ENCODE peak calls at places on chromosomes 6 and 20, in nine cellular contexts. One of them, this sample, is unnamed.

GRCh38 chr6:108655840-108656650 is 95.3 kb downstream of the FOXO3 start:
- DNase-seq in HCT116: no peak
- DNase-seq in HCEC 1CT: peak
- DNase-seq in activated T-cell treated with anti-CD3 and anti-CD28 coated beads, Interleukin-2, amount 50 U/mL, for 72 hours: no peak
- DNase-seq in HTR-8/SVneo: no peak
- DNase-seq in colonic mucosa: no peak
- DNase-seq in CD8-positive, alpha-beta T cell: no peak
- DNase-seq in NCI-H1417: no peak
- DNase-seq in activated CD8-positive, alpha-beta memory T cell treated with anti-CD3 and anti-CD28 coated beads, Interleukin-2, amount 10 ng/mL, durations not matched to agents 7 days and 5 days: no peak
- DNase-seq in this sample: no peak

GRCh38 chr20:45300961-45301360 is 5.7 kb upstream of the RBPJL start:
- DNase-seq in HCT116: peak
- DNase-seq in HCEC 1CT: peak
- DNase-seq in activated T-cell treated with anti-CD3 and anti-CD28 coated beads, Interleukin-2, amount 50 U/mL, for 72 hours: peak
- DNase-seq in HTR-8/SVneo: peak
- DNase-seq in colonic mucosa: no peak
- DNase-seq in CD8-positive, alpha-beta T cell: no peak
- DNase-seq in NCI-H1417: no peak
- DNase-seq in activated CD8-positive, alpha-beta memory T cell treated with anti-CD3 and anti-CD28 coated beads, Interleukin-2, amount 10 ng/mL, durations not matched to agents 7 days and 5 days: peak
- DNase-seq in this sample: peak

GRCh38 chr6:31075528-31075927 is 36.8 kb downstream of the C6orf15 start:
- DNase-seq in HCT116: no peak
- DNase-seq in HCEC 1CT: peak
- DNase-seq in activated T-cell treated with anti-CD3 and anti-CD28 coated beads, Interleukin-2, amount 50 U/mL, for 72 hours: no peak
- DNase-seq in HTR-8/SVneo: no peak
- DNase-seq in colonic mucosa: no peak
- DNase-seq in CD8-positive, alpha-beta T cell: no peak
- DNase-seq in NCI-H1417: no peak
- DNase-seq in activated CD8-positive, alpha-beta memory T cell treated with anti-CD3 and anti-CD28 coated beads, Interleukin-2, amount 10 ng/mL, durations not matched to agents 7 days and 5 days: no peak
- DNase-seq in this sample: no peak

GRCh38 chr6:2225422-2226392 is 19.7 kb downstream of the GMDS start:
- DNase-seq in HCT116: no peak
- DNase-seq in HCEC 1CT: peak
- DNase-seq in activated T-cell treated with anti-CD3 and anti-CD28 coated beads, Interleukin-2, amount 50 U/mL, for 72 hours: no peak
- DNase-seq in HTR-8/SVneo: no peak
- DNase-seq in colonic mucosa: peak
- DNase-seq in CD8-positive, alpha-beta T cell: no peak
- DNase-seq in NCI-H1417: peak
- DNase-seq in activated CD8-positive, alpha-beta memory T cell treated with anti-CD3 and anti-CD28 coated beads, Interleukin-2, amount 10 ng/mL, durations not matched to agents 7 days and 5 days: no peak
- DNase-seq in this sample: peak

GRCh38 chr20:23043376-23043775 is 6.1 kb downstream of the THBD start:
- DNase-seq in HCT116: no peak
- DNase-seq in HCEC 1CT: no peak
- DNase-seq in activated T-cell treated with anti-CD3 and anti-CD28 coated beads, Interleukin-2, amount 50 U/mL, for 72 hours: no peak
- DNase-seq in HTR-8/SVneo: no peak
- DNase-seq in colonic mucosa: peak
- DNase-seq in CD8-positive, alpha-beta T cell: no peak
- DNase-seq in NCI-H1417: no peak
- DNase-seq in activated CD8-positive, alpha-beta memory T cell treated with anti-CD3 and anti-CD28 coated beads, Interleukin-2, amount 10 ng/mL, durations not matched to agents 7 days and 5 days: no peak
- DNase-seq in this sample: no peak

GRCh38 chr6:159609813-159610212 is 83.2 kb downstream of the SOD2 start:
- DNase-seq in HCT116: no peak
- DNase-seq in HCEC 1CT: no peak
- DNase-seq in activated T-cell treated with anti-CD3 and anti-CD28 coated beads, Interleukin-2, amount 50 U/mL, for 72 hours: no peak
- DNase-seq in HTR-8/SVneo: no peak
- DNase-seq in colonic mucosa: no peak
- DNase-seq in CD8-positive, alpha-beta T cell: no peak
- DNase-seq in NCI-H1417: no peak
- DNase-seq in activated CD8-positive, alpha-beta memory T cell treated with anti-CD3 and anti-CD28 coated beads, Interleukin-2, amount 10 ng/mL, durations not matched to agents 7 days and 5 days: no peak
- DNase-seq in this sample: no peak

GRCh38 chr6:9136141-9136865 is 701.0 kb upstream of the SLC35B3 start:
- DNase-seq in HCT116: no peak
- DNase-seq in HCEC 1CT: peak
- DNase-seq in activated T-cell treated with anti-CD3 and anti-CD28 coated beads, Interleukin-2, amount 50 U/mL, for 72 hours: no peak
- DNase-seq in HTR-8/SVneo: no peak
- DNase-seq in colonic mucosa: no peak
- DNase-seq in CD8-positive, alpha-beta T cell: no peak
- DNase-seq in NCI-H1417: no peak
- DNase-seq in activated CD8-positive, alpha-beta memory T cell treated with anti-CD3 and anti-CD28 coated beads, Interleukin-2, amount 10 ng/mL, durations not matched to agents 7 days and 5 days: no peak
- DNase-seq in this sample: no peak

GRCh38 chr6:63634630-63635029 is 972 bp upstream of the PHF3 start:
- DNase-seq in HCT116: no peak
- DNase-seq in HCEC 1CT: no peak
- DNase-seq in activated T-cell treated with anti-CD3 and anti-CD28 coated beads, Interleukin-2, amount 50 U/mL, for 72 hours: no peak
- DNase-seq in HTR-8/SVneo: no peak
- DNase-seq in colonic mucosa: no peak
- DNase-seq in CD8-positive, alpha-beta T cell: no peak
- DNase-seq in NCI-H1417: no peak
- DNase-seq in activated CD8-positive, alpha-beta memory T cell treated with anti-CD3 and anti-CD28 coated beads, Interleukin-2, amount 10 ng/mL, durations not matched to agents 7 days and 5 days: no peak
- DNase-seq in this sample: no peak

GRCh38 chr6:142827356-142827755 is 117.6 kb downstream of the HIVEP2 start:
- DNase-seq in HCT116: no peak
- DNase-seq in HCEC 1CT: no peak
- DNase-seq in activated T-cell treated with anti-CD3 and anti-CD28 coated beads, Interleukin-2, amount 50 U/mL, for 72 hours: no peak
- DNase-seq in HTR-8/SVneo: no peak
- DNase-seq in colonic mucosa: peak
- DNase-seq in CD8-positive, alpha-beta T cell: no peak
- DNase-seq in NCI-H1417: no peak
- DNase-seq in activated CD8-positive, alpha-beta memory T cell treated with anti-CD3 and anti-CD28 coated beads, Interleukin-2, amount 10 ng/mL, durations not matched to agents 7 days and 5 days: no peak
- DNase-seq in this sample: no peak

GRCh38 chr6:20221448-20221847 is 9.2 kb upstream of the MBOAT1 start:
- DNase-seq in HCT116: no peak
- DNase-seq in HCEC 1CT: no peak
- DNase-seq in activated T-cell treated with anti-CD3 and anti-CD28 coated beads, Interleukin-2, amount 50 U/mL, for 72 hours: no peak
- DNase-seq in HTR-8/SVneo: no peak
- DNase-seq in colonic mucosa: no peak
- DNase-seq in CD8-positive, alpha-beta T cell: no peak
- DNase-seq in NCI-H1417: no peak
- DNase-seq in activated CD8-positive, alpha-beta memory T cell treated with anti-CD3 and anti-CD28 coated beads, Interleukin-2, amount 10 ng/mL, durations not matched to agents 7 days and 5 days: no peak
- DNase-seq in this sample: no peak

GRCh38 chr20:16580127-16580526 is 6.9 kb upstream of the KIF16B start:
- DNase-seq in HCT116: no peak
- DNase-seq in HCEC 1CT: peak
- DNase-seq in activated T-cell treated with anti-CD3 and anti-CD28 coated beads, Interleukin-2, amount 50 U/mL, for 72 hours: no peak
- DNase-seq in HTR-8/SVneo: no peak
- DNase-seq in colonic mucosa: peak
- DNase-seq in CD8-positive, alpha-beta T cell: no peak
- DNase-seq in NCI-H1417: no peak
- DNase-seq in activated CD8-positive, alpha-beta memory T cell treated with anti-CD3 and anti-CD28 coated beads, Interleukin-2, amount 10 ng/mL, durations not matched to agents 7 days and 5 days: no peak
- DNase-seq in this sample: no peak

GRCh38 chr6:126748141-126748540 is 370.3 kb upstream of the RSPO3 start:
- DNase-seq in HCT116: no peak
- DNase-seq in HCEC 1CT: peak
- DNase-seq in activated T-cell treated with anti-CD3 and anti-CD28 coated beads, Interleukin-2, amount 50 U/mL, for 72 hours: no peak
- DNase-seq in HTR-8/SVneo: no peak
- DNase-seq in colonic mucosa: no peak
- DNase-seq in CD8-positive, alpha-beta T cell: no peak
- DNase-seq in NCI-H1417: no peak
- DNase-seq in activated CD8-positive, alpha-beta memory T cell treated with anti-CD3 and anti-CD28 coated beads, Interleukin-2, amount 10 ng/mL, durations not matched to agents 7 days and 5 days: no peak
- DNase-seq in this sample: no peak

GRCh38 chr6:170152989-170153388 is 137.9 kb downstream of the DLL1 start:
- DNase-seq in HCT116: peak
- DNase-seq in HCEC 1CT: no peak
- DNase-seq in activated T-cell treated with anti-CD3 and anti-CD28 coated beads, Interleukin-2, amount 50 U/mL, for 72 hours: no peak
- DNase-seq in HTR-8/SVneo: peak
- DNase-seq in colonic mucosa: peak
- DNase-seq in CD8-positive, alpha-beta T cell: no peak
- DNase-seq in NCI-H1417: peak
- DNase-seq in activated CD8-positive, alpha-beta memory T cell treated with anti-CD3 and anti-CD28 coated beads, Interleukin-2, amount 10 ng/mL, durations not matched to agents 7 days and 5 days: no peak
- DNase-seq in this sample: peak

GRCh38 chr20:25571817-25572216 is 13.5 kb downstream of the NINL start:
- DNase-seq in HCT116: no peak
- DNase-seq in HCEC 1CT: no peak
- DNase-seq in activated T-cell treated with anti-CD3 and anti-CD28 coated beads, Interleukin-2, amount 50 U/mL, for 72 hours: no peak
- DNase-seq in HTR-8/SVneo: no peak
- DNase-seq in colonic mucosa: no peak
- DNase-seq in CD8-positive, alpha-beta T cell: no peak
- DNase-seq in NCI-H1417: peak
- DNase-seq in activated CD8-positive, alpha-beta memory T cell treated with anti-CD3 and anti-CD28 coated beads, Interleukin-2, amount 10 ng/mL, durations not matched to agents 7 days and 5 days: no peak
- DNase-seq in this sample: no peak

GRCh38 chr6:83592770-83593394 is 80.5 kb downstream of the PRSS35 start:
- DNase-seq in HCT116: peak
- DNase-seq in HCEC 1CT: peak
- DNase-seq in activated T-cell treated with anti-CD3 and anti-CD28 coated beads, Interleukin-2, amount 50 U/mL, for 72 hours: no peak
- DNase-seq in HTR-8/SVneo: peak
- DNase-seq in colonic mucosa: no peak
- DNase-seq in CD8-positive, alpha-beta T cell: no peak
- DNase-seq in NCI-H1417: peak
- DNase-seq in activated CD8-positive, alpha-beta memory T cell treated with anti-CD3 and anti-CD28 coated beads, Interleukin-2, amount 10 ng/mL, durations not matched to agents 7 days and 5 days: no peak
- DNase-seq in this sample: peak

GRCh38 chr6:108771421-108771820 is 76.8 kb upstream of the ARMC2 start:
- DNase-seq in HCT116: no peak
- DNase-seq in HCEC 1CT: no peak
- DNase-seq in activated T-cell treated with anti-CD3 and anti-CD28 coated beads, Interleukin-2, amount 50 U/mL, for 72 hours: no peak
- DNase-seq in HTR-8/SVneo: no peak
- DNase-seq in colonic mucosa: no peak
- DNase-seq in CD8-positive, alpha-beta T cell: no peak
- DNase-seq in NCI-H1417: no peak
- DNase-seq in activated CD8-positive, alpha-beta memory T cell treated with anti-CD3 and anti-CD28 coated beads, Interleukin-2, amount 10 ng/mL, durations not matched to agents 7 days and 5 days: no peak
- DNase-seq in this sample: no peak

GRCh38 chr6:40545954-40546353 is 41.2 kb downstream of the LRFN2 start:
- DNase-seq in HCT116: no peak
- DNase-seq in HCEC 1CT: no peak
- DNase-seq in activated T-cell treated with anti-CD3 and anti-CD28 coated beads, Interleukin-2, amount 50 U/mL, for 72 hours: no peak
- DNase-seq in HTR-8/SVneo: no peak
- DNase-seq in colonic mucosa: no peak
- DNase-seq in CD8-positive, alpha-beta T cell: no peak
- DNase-seq in NCI-H1417: no peak
- DNase-seq in activated CD8-positive, alpha-beta memory T cell treated with anti-CD3 and anti-CD28 coated beads, Interleukin-2, amount 10 ng/mL, durations not matched to agents 7 days and 5 days: no peak
- DNase-seq in this sample: no peak

GRCh38 chr6:42418739-42419138 is 33.0 kb downstream of the TRERF1 start:
- DNase-seq in HCT116: no peak
- DNase-seq in HCEC 1CT: no peak
- DNase-seq in activated T-cell treated with anti-CD3 and anti-CD28 coated beads, Interleukin-2, amount 50 U/mL, for 72 hours: no peak
- DNase-seq in HTR-8/SVneo: no peak
- DNase-seq in colonic mucosa: no peak
- DNase-seq in CD8-positive, alpha-beta T cell: no peak
- DNase-seq in NCI-H1417: no peak
- DNase-seq in activated CD8-positive, alpha-beta memory T cell treated with anti-CD3 and anti-CD28 coated beads, Interleukin-2, amount 10 ng/mL, durations not matched to agents 7 days and 5 days: no peak
- DNase-seq in this sample: no peak

GRCh38 chr20:49657118-49657901 is 56.4 kb downstream of the B4GALT5 start:
- DNase-seq in HCT116: no peak
- DNase-seq in HCEC 1CT: peak
- DNase-seq in activated T-cell treated with anti-CD3 and anti-CD28 coated beads, Interleukin-2, amount 50 U/mL, for 72 hours: no peak
- DNase-seq in HTR-8/SVneo: no peak
- DNase-seq in colonic mucosa: no peak
- DNase-seq in CD8-positive, alpha-beta T cell: no peak
- DNase-seq in NCI-H1417: no peak
- DNase-seq in activated CD8-positive, alpha-beta memory T cell treated with anti-CD3 and anti-CD28 coated beads, Interleukin-2, amount 10 ng/mL, durations not matched to agents 7 days and 5 days: no peak
- DNase-seq in this sample: no peak

GRCh38 chr20:5528719-5529256 is 212.0 kb upstream of the PROKR2 start:
- DNase-seq in HCT116: peak
- DNase-seq in HCEC 1CT: peak
- DNase-seq in activated T-cell treated with anti-CD3 and anti-CD28 coated beads, Interleukin-2, amount 50 U/mL, for 72 hours: peak
- DNase-seq in HTR-8/SVneo: peak
- DNase-seq in colonic mucosa: peak
- DNase-seq in CD8-positive, alpha-beta T cell: peak
- DNase-seq in NCI-H1417: peak
- DNase-seq in activated CD8-positive, alpha-beta memory T cell treated with anti-CD3 and anti-CD28 coated beads, Interleukin-2, amount 10 ng/mL, durations not matched to agents 7 days and 5 days: peak
- DNase-seq in this sample: peak

GRCh38 chr6:95517004-95517403 is 60.3 kb upstream of the MANEA start:
- DNase-seq in HCT116: no peak
- DNase-seq in HCEC 1CT: no peak
- DNase-seq in activated T-cell treated with anti-CD3 and anti-CD28 coated beads, Interleukin-2, amount 50 U/mL, for 72 hours: no peak
- DNase-seq in HTR-8/SVneo: no peak
- DNase-seq in colonic mucosa: no peak
- DNase-seq in CD8-positive, alpha-beta T cell: no peak
- DNase-seq in NCI-H1417: no peak
- DNase-seq in activated CD8-positive, alpha-beta memory T cell treated with anti-CD3 and anti-CD28 coated beads, Interleukin-2, amount 10 ng/mL, durations not matched to agents 7 days and 5 days: no peak
- DNase-seq in this sample: no peak

GRCh38 chr6:39059496-39060310 is 11.1 kb downstream of the GLP1R start:
- DNase-seq in HCT116: no peak
- DNase-seq in HCEC 1CT: no peak
- DNase-seq in activated T-cell treated with anti-CD3 and anti-CD28 coated beads, Interleukin-2, amount 50 U/mL, for 72 hours: no peak
- DNase-seq in HTR-8/SVneo: no peak
- DNase-seq in colonic mucosa: no peak
- DNase-seq in CD8-positive, alpha-beta T cell: no peak
- DNase-seq in NCI-H1417: no peak
- DNase-seq in activated CD8-positive, alpha-beta memory T cell treated with anti-CD3 and anti-CD28 coated beads, Interleukin-2, amount 10 ng/mL, durations not matched to agents 7 days and 5 days: no peak
- DNase-seq in this sample: no peak

GRCh38 chr6:135280375-135281136 is 99.4 kb downstream of the MYB start:
- DNase-seq in HCT116: no peak
- DNase-seq in HCEC 1CT: peak
- DNase-seq in activated T-cell treated with anti-CD3 and anti-CD28 coated beads, Interleukin-2, amount 50 U/mL, for 72 hours: no peak
- DNase-seq in HTR-8/SVneo: peak
- DNase-seq in colonic mucosa: no peak
- DNase-seq in CD8-positive, alpha-beta T cell: no peak
- DNase-seq in NCI-H1417: no peak
- DNase-seq in activated CD8-positive, alpha-beta memory T cell treated with anti-CD3 and anti-CD28 coated beads, Interleukin-2, amount 10 ng/mL, durations not matched to agents 7 days and 5 days: no peak
- DNase-seq in this sample: no peak

GRCh38 chr6:38522322-38522721 is 117.4 kb downstream of the BTBD9 start:
- DNase-seq in HCT116: no peak
- DNase-seq in HCEC 1CT: no peak
- DNase-seq in activated T-cell treated with anti-CD3 and anti-CD28 coated beads, Interleukin-2, amount 50 U/mL, for 72 hours: no peak
- DNase-seq in HTR-8/SVneo: no peak
- DNase-seq in colonic mucosa: no peak
- DNase-seq in CD8-positive, alpha-beta T cell: no peak
- DNase-seq in NCI-H1417: no peak
- DNase-seq in activated CD8-positive, alpha-beta memory T cell treated with anti-CD3 and anti-CD28 coated beads, Interleukin-2, amount 10 ng/mL, durations not matched to agents 7 days and 5 days: no peak
- DNase-seq in this sample: no peak

GRCh38 chr6:153003294-153003645 is 761 bp upstream of the MTRF1L start:
- DNase-seq in HCT116: no peak
- DNase-seq in HCEC 1CT: no peak
- DNase-seq in activated T-cell treated with anti-CD3 and anti-CD28 coated beads, Interleukin-2, amount 50 U/mL, for 72 hours: no peak
- DNase-seq in HTR-8/SVneo: no peak
- DNase-seq in colonic mucosa: peak
- DNase-seq in CD8-positive, alpha-beta T cell: no peak
- DNase-seq in NCI-H1417: peak
- DNase-seq in activated CD8-positive, alpha-beta memory T cell treated with anti-CD3 and anti-CD28 coated beads, Interleukin-2, amount 10 ng/mL, durations not matched to agents 7 days and 5 days: no peak
- DNase-seq in this sample: no peak

GRCh38 chr6:68196645-68197044 is 438.4 kb upstream of the ADGRB3 start:
- DNase-seq in HCT116: no peak
- DNase-seq in HCEC 1CT: no peak
- DNase-seq in activated T-cell treated with anti-CD3 and anti-CD28 coated beads, Interleukin-2, amount 50 U/mL, for 72 hours: no peak
- DNase-seq in HTR-8/SVneo: no peak
- DNase-seq in colonic mucosa: no peak
- DNase-seq in CD8-positive, alpha-beta T cell: no peak
- DNase-seq in NCI-H1417: no peak
- DNase-seq in activated CD8-positive, alpha-beta memory T cell treated with anti-CD3 and anti-CD28 coated beads, Interleukin-2, amount 10 ng/mL, durations not matched to agents 7 days and 5 days: no peak
- DNase-seq in this sample: no peak

GRCh38 chr6:148565931-148566663 is 180.7 kb upstream of the UST start:
- DNase-seq in HCT116: peak
- DNase-seq in HCEC 1CT: peak
- DNase-seq in activated T-cell treated with anti-CD3 and anti-CD28 coated beads, Interleukin-2, amount 50 U/mL, for 72 hours: peak
- DNase-seq in HTR-8/SVneo: peak
- DNase-seq in colonic mucosa: no peak
- DNase-seq in CD8-positive, alpha-beta T cell: no peak
- DNase-seq in NCI-H1417: no peak
- DNase-seq in activated CD8-positive, alpha-beta memory T cell treated with anti-CD3 and anti-CD28 coated beads, Interleukin-2, amount 10 ng/mL, durations not matched to agents 7 days and 5 days: peak
- DNase-seq in this sample: no peak

GRCh38 chr6:168326294-168327261 is 7.0 kb upstream of the DACT2 start:
- DNase-seq in HCT116: no peak
- DNase-seq in HCEC 1CT: no peak
- DNase-seq in activated T-cell treated with anti-CD3 and anti-CD28 coated beads, Interleukin-2, amount 50 U/mL, for 72 hours: no peak
- DNase-seq in HTR-8/SVneo: no peak
- DNase-seq in colonic mucosa: no peak
- DNase-seq in CD8-positive, alpha-beta T cell: no peak
- DNase-seq in NCI-H1417: no peak
- DNase-seq in activated CD8-positive, alpha-beta memory T cell treated with anti-CD3 and anti-CD28 coated beads, Interleukin-2, amount 10 ng/mL, durations not matched to agents 7 days and 5 days: no peak
- DNase-seq in this sample: peak

GRCh38 chr20:6000851-6001250 is 50.4 kb downstream of the MCM8 start:
- DNase-seq in HCT116: no peak
- DNase-seq in HCEC 1CT: no peak
- DNase-seq in activated T-cell treated with anti-CD3 and anti-CD28 coated beads, Interleukin-2, amount 50 U/mL, for 72 hours: no peak
- DNase-seq in HTR-8/SVneo: no peak
- DNase-seq in colonic mucosa: no peak
- DNase-seq in CD8-positive, alpha-beta T cell: no peak
- DNase-seq in NCI-H1417: no peak
- DNase-seq in activated CD8-positive, alpha-beta memory T cell treated with anti-CD3 and anti-CD28 coated beads, Interleukin-2, amount 10 ng/mL, durations not matched to agents 7 days and 5 days: no peak
- DNase-seq in this sample: no peak

GRCh38 chr6:26044140-26045045 is 42.8 kb upstream of the HFE start:
- DNase-seq in HCT116: no peak
- DNase-seq in HCEC 1CT: peak
- DNase-seq in activated T-cell treated with anti-CD3 and anti-CD28 coated beads, Interleukin-2, amount 50 U/mL, for 72 hours: peak
- DNase-seq in HTR-8/SVneo: no peak
- DNase-seq in colonic mucosa: peak
- DNase-seq in CD8-positive, alpha-beta T cell: no peak
- DNase-seq in NCI-H1417: no peak
- DNase-seq in activated CD8-positive, alpha-beta memory T cell treated with anti-CD3 and anti-CD28 coated beads, Interleukin-2, amount 10 ng/mL, durations not matched to agents 7 days and 5 days: peak
- DNase-seq in this sample: peak

GRCh38 chr6:137894779-137895385 is 27.8 kb downstream of the TNFAIP3 start:
- DNase-seq in HCT116: no peak
- DNase-seq in HCEC 1CT: peak
- DNase-seq in activated T-cell treated with anti-CD3 and anti-CD28 coated beads, Interleukin-2, amount 50 U/mL, for 72 hours: no peak
- DNase-seq in HTR-8/SVneo: no peak
- DNase-seq in colonic mucosa: no peak
- DNase-seq in CD8-positive, alpha-beta T cell: no peak
- DNase-seq in NCI-H1417: no peak
- DNase-seq in activated CD8-positive, alpha-beta memory T cell treated with anti-CD3 and anti-CD28 coated beads, Interleukin-2, amount 10 ng/mL, durations not matched to agents 7 days and 5 days: no peak
- DNase-seq in this sample: no peak